ENCODE peak calls at places on chromosome X, in five cellular contexts. One of them, this sample, is unnamed.

GRCh38 chrX:151397741-151398070 is 700 bp downstream of the VMA21 start:
- DNase-seq in K562: peak
- DNase-seq in A549: peak
- DNase-seq in GM12878: no peak
- DNase-seq in HepG2: no peak
- DNase-seq in this sample: no peak

GRCh38 chrX:77917294-77917933 is 6.9 kb downstream of the ATP7A start:
- DNase-seq in K562: no peak
- DNase-seq in A549: no peak
- DNase-seq in GM12878: no peak
- DNase-seq in HepG2: no peak
- DNase-seq in this sample: no peak

GRCh38 chrX:125544856-125545255 is 225.2 kb downstream of the TEX13C start:
- DNase-seq in K562: no peak
- DNase-seq in A549: no peak
- DNase-seq in GM12878: no peak
- DNase-seq in HepG2: no peak
- DNase-seq in this sample: no peak

GRCh38 chrX:6748595-6748994 is 213.7 kb upstream of the VCX3A start:
- DNase-seq in K562: no peak
- DNase-seq in A549: no peak
- DNase-seq in GM12878: no peak
- DNase-seq in HepG2: no peak
- DNase-seq in this sample: no peak

GRCh38 chrX:136797787-136798186 is 17.1 kb upstream of the ARHGEF6 start:
- DNase-seq in K562: no peak
- DNase-seq in A549: no peak
- DNase-seq in GM12878: no peak
- DNase-seq in HepG2: no peak
- DNase-seq in this sample: no peak

GRCh38 chrX:5681159-5681558 is 547.5 kb downstream of the NLGN4X start:
- DNase-seq in K562: peak
- DNase-seq in A549: no peak
- DNase-seq in GM12878: no peak
- DNase-seq in HepG2: no peak
- DNase-seq in this sample: no peak

GRCh38 chrX:100745806-100746537 is 14.1 kb upstream of the SYTL4 start:
- DNase-seq in K562: no peak
- DNase-seq in A549: no peak
- DNase-seq in GM12878: no peak
- DNase-seq in HepG2: no peak
- DNase-seq in this sample: no peak

GRCh38 chrX:68163446-68163845 is 269.8 kb downstream of the OPHN1 start:
- DNase-seq in K562: no peak
- DNase-seq in A549: no peak
- DNase-seq in GM12878: no peak
- DNase-seq in HepG2: no peak
- DNase-seq in this sample: no peak

GRCh38 chrX:41906515-41907165 is 16.7 kb downstream of the CASK start:
- DNase-seq in K562: no peak
- DNase-seq in A549: no peak
- DNase-seq in GM12878: no peak
- DNase-seq in HepG2: no peak
- DNase-seq in this sample: no peak

GRCh38 chrX:30702736-30703135 is 49.5 kb downstream of the GK start:
- DNase-seq in K562: no peak
- DNase-seq in A549: no peak
- DNase-seq in GM12878: no peak
- DNase-seq in HepG2: no peak
- DNase-seq in this sample: no peak

GRCh38 chrX:53421125-53421524 is 1.3 kb downstream of the SMC1A start:
- DNase-seq in K562: no peak
- DNase-seq in A549: no peak
- DNase-seq in GM12878: no peak
- DNase-seq in HepG2: no peak
- DNase-seq in this sample: no peak

DNA sequence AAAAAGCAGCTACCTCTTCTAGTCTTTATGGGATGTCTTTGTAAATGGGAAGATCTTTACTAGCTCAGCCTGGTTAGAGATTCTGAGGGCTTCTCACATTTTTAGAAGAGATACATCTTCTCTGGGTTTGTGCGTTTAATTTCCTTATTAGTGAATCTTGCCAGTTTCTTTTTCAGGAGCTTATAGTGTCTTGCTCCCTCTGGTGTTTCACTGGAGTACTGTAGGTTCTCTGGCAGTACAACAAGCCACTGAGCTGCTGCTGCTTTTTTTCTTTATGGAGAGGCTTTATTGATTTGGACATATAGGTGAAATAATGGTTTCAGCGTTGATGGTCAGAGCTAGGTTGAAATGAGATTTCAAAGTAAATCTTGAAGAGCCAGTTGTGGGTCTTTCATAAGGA is 82.9 kb downstream of the LAS1L start:
- DNase-seq in K562: peak
- DNase-seq in A549: no peak
- DNase-seq in GM12878: no peak
- DNase-seq in HepG2: peak
- DNase-seq in this sample: no peak
- TF ChIP-seq CHD2 in K562: no peak
- TF ChIP-seq CHD2 in A549: no peak
- TF ChIP-seq CHD2 in GM12878: no peak
- TF ChIP-seq CHD2 in HepG2: no peak
- TF ChIP-seq CHD2 in this sample: no peak

GRCh38 chrX:16653424-16653823 is 3.5 kb downstream of the S100G start:
- DNase-seq in K562: no peak
- DNase-seq in A549: no peak
- DNase-seq in GM12878: no peak
- DNase-seq in HepG2: no peak
- DNase-seq in this sample: no peak
- TF ChIP-seq POLR2A in K562: no peak
- TF ChIP-seq POLR2A in A549: no peak
- TF ChIP-seq POLR2A in GM12878: no peak
- TF ChIP-seq POLR2A in HepG2: no peak
- TF ChIP-seq POLR2A in this sample: no peak

DNA sequence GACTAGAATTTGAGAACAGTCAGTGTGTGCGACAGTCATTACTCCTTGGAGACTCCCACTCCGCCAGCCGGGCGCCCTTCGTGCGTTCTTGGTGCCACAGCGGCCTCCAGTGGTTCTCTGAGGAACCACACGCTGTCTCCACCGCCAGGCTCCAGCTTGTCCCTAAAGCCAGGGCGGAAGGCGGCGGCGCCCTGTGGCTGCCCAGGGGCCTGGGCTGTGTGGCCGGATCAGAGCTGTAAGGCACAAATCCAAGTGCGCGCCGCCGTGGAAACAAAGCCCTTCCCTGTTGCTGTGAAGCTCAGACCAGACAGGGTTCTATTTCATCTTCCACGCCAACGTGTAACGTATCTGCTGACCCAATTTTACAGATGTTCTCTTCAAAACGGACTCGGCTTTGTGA is 34.1 kb downstream of the IDS start:
- DNase-seq in K562: peak
- DNase-seq in A549: peak
- DNase-seq in GM12878: no peak
- DNase-seq in HepG2: peak
- DNase-seq in this sample: peak
- TF ChIP-seq CHD2 in K562: no peak
- TF ChIP-seq CHD2 in A549: no peak
- TF ChIP-seq CHD2 in GM12878: no peak
- TF ChIP-seq CHD2 in HepG2: no peak
- TF ChIP-seq CHD2 in this sample: no peak

GRCh38 chrX:119481218-119481875 is 13.1 kb downstream of the SLC25A5 start:
- DNase-seq in K562: no peak
- DNase-seq in A549: no peak
- DNase-seq in GM12878: no peak
- DNase-seq in HepG2: peak
- DNase-seq in this sample: no peak
- TF ChIP-seq POLR2A in K562: no peak
- TF ChIP-seq POLR2A in A549: no peak
- TF ChIP-seq POLR2A in GM12878: no peak
- TF ChIP-seq POLR2A in HepG2: no peak
- TF ChIP-seq POLR2A in this sample: no peak